ENCODE peak calls at places on chromosomes 1 and 21, in ten cellular contexts. Z is mammary epithelial cell; D is caudate nucleus; N is tibial artery; L is CD8-positive, alpha-beta memory T cell; I is hepatocyte; W is GM23248; Q is right lobe of liver; H is mesendoderm; B is SK-N-SH. Y is an unnamed sample.

GRCh38 chr1:223628233-223628632 is 37.3 kb downstream of the CAPN8 start:
- DNase-seq in H (peak; percentile 79), Q (peak; percentile 54), W (peak; percentile 71), Z (no peak), L (no peak), I (peak; percentile 63), N (no peak), D (no peak), B (peak; percentile 65), Y (no peak)

GRCh38 chr1:42765832-42766722 is 751 bp downstream of the P3H1 start:
- DNase-seq in B (peak; percentile 79), W (peak; percentile 86), H (peak; percentile 89), Q (no peak), N (peak; percentile 44), D (peak; percentile 65), Z (peak; percentile 60), I (peak; percentile 83), L (no peak), Y (no peak)

GRCh38 chr1:65259816-65260215 is 49.5 kb upstream of the DNAJC6 start:
- DNase-seq in B (no peak), W (no peak), H (no peak), Z (no peak), Q (no peak), D (no peak), L (no peak), N (no peak), I (no peak), Y (no peak)

GRCh38 chr1:1353389-1354151 is 4.4 kb upstream of the DVL1 start:
- DNase-seq in I (no peak), Q (no peak), D (no peak), W (no peak), H (peak; percentile 80), N (no peak), L (no peak), Z (no peak), B (no peak), Y (no peak)

GRCh38 chr1:171841931-171842723 is 829 bp downstream of the DNM3 start:
- DNase-seq in H (peak; percentile 49), B (peak; percentile 64), L (peak; percentile 6), D (peak; percentile 42), I (peak; percentile 21), N (no peak), Q (no peak), W (peak; percentile 38), Z (peak; percentile 34), Y (peak; percentile 25)

GRCh38 chr1:211017066-211017691 is 116.8 kb downstream of the KCNH1 start:
- DNase-seq in I (peak; percentile 11), W (no peak), D (no peak), N (no peak), L (no peak), H (peak; percentile 31), Q (no peak), Z (no peak), B (no peak), Y (no peak)

GRCh38 chr1:242522304-242522945 is 2.1 kb downstream of the PLD5 start:
- DNase-seq in L (no peak), Q (no peak), Z (peak; percentile 74), H (no peak), N (no peak), I (no peak), B (no peak), D (no peak), W (peak; percentile 36), Y (no peak)

GRCh38 chr1:22922640-22923039 is 50.0 kb downstream of the LACTBL1 start:
- DNase-seq in Q (no peak), N (no peak), B (no peak), L (no peak), W (no peak), D (no peak), H (no peak), I (no peak), Z (peak; percentile 14), Y (no peak)

GRCh38 chr21:17602874-17603273 is 9.8 kb downstream of the BTG3 start:
- DNase-seq in I (no peak), Z (peak; percentile 27), D (no peak), L (no peak), H (no peak), B (no peak), Q (no peak), W (peak; percentile 17), N (no peak), Y (no peak)

GRCh38 chr1:211127166-211127565 is 6.8 kb downstream of the KCNH1 start:
- DNase-seq in I (no peak), B (no peak), Z (no peak), H (no peak), N (no peak), W (no peak), L (no peak), Q (no peak), D (no peak), Y (no peak)

GRCh38 chr1:2803086-2803930 is 1.8 kb upstream of the TTC34 start:
- DNase-seq in Z (no peak), I (no peak), B (no peak), W (no peak), H (no peak), L (no peak), D (no peak), Q (no peak), N (no peak), Y (no peak)

GRCh38 chr1:61742620-61743431 is 546 bp downstream of the PATJ start:
- DNase-seq in H (peak; percentile 74), L (no peak), N (peak; percentile 33), Z (peak; percentile 54), W (peak; percentile 74), I (peak; percentile 69), B (peak; percentile 92), Q (peak; percentile 60), D (peak; percentile 70), Y (no peak)

GRCh38 chr21:32209580-32209979 is 69.3 kb downstream of the MIS18A start:
- DNase-seq in I (no peak), H (no peak), Q (no peak), Z (no peak), B (no peak), W (no peak), N (no peak), D (no peak), L (no peak), Y (no peak)

GRCh38 chr1:31800677-31800967 is 15.2 kb downstream of the SPOCD1 start:
- DNase-seq in N (peak; percentile 6), B (no peak), H (no peak), L (no peak), W (no peak), Q (no peak), D (no peak), I (no peak), Z (no peak), Y (no peak)

GRCh38 chr1:31803610-31804009 is 12.2 kb downstream of the SPOCD1 start:
- DNase-seq in B (no peak), W (no peak), I (no peak), Z (no peak), N (no peak), H (no peak), L (no peak), Q (no peak), D (no peak), Y (peak; percentile 19)

GRCh38 chr1:31804098-31804497 is 11.7 kb downstream of the SPOCD1 start:
- DNase-seq in Z (no peak), B (no peak), W (no peak), Q (no peak), H (no peak), I (no peak), N (no peak), D (no peak), L (no peak), Y (no peak)

GRCh38 chr1:31801450-31801849 is 14.4 kb downstream of the SPOCD1 start:
- DNase-seq in I (no peak), W (no peak), L (no peak), D (no peak), N (peak; percentile 6), Z (no peak), H (no peak), B (no peak), Q (no peak), Y (no peak)

GRCh38 chr1:31802190-31803150 is 13.4 kb downstream of the SPOCD1 start:
- DNase-seq in N (peak; percentile 10), W (peak; percentile 45), D (no peak), Z (no peak), Q (no peak), H (no peak), B (no peak), L (no peak), I (no peak), Y (peak; percentile 17)
- H3K27ac ChIP-seq in N (no peak overlapping the region), W (peak overlapping the region; percentile 28), D (peak overlapping the region; percentile 71), Z (no peak overlapping the region), Q (no peak overlapping the region), H (no peak overlapping the region), B (no peak overlapping the region), L (no peak overlapping the region), I (no peak overlapping the region), Y (no peak overlapping the region)

DNA sequence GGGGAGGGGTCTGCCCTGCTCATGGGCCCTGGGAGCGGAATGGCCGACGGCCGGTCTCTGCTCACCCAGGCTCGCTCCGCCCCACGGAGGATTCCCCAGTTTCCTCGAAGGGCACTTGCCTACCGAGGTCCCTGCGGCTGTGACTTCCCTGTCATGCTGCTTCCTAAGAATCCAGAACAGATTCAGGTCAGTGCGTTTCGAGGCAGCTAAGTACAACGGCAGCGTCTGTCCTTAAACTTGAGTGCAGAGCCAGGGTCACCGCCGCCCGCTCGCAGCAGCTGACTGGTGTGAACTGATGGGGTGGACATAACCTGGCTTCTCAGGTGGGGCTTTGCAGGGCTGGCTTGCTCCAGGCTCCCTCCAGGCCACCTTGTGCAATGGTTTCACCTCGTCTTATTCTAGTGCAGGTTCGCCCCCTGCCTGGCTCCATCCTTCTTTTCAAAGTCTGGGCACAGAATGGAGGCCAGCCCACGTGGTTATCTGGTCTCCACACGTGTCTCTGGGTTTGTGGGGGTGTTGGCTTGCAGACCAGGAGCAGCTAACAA is 7.6 kb upstream of the C1orf174 start:
- DNase-seq in Z (no peak), I (no peak), D (no peak), B (no peak), N (no peak), H (no peak), W (no peak), Q (no peak), L (no peak), Y (peak; percentile 44)
- H3K27ac ChIP-seq in Z (no peak overlapping the region), I (no peak overlapping the region), D (no peak overlapping the region), B (no peak overlapping the region), N (no peak overlapping the region), H (no peak overlapping the region), W (no peak overlapping the region), Q (no peak overlapping the region), L (no peak overlapping the region), Y (no peak overlapping the region)

DNA sequence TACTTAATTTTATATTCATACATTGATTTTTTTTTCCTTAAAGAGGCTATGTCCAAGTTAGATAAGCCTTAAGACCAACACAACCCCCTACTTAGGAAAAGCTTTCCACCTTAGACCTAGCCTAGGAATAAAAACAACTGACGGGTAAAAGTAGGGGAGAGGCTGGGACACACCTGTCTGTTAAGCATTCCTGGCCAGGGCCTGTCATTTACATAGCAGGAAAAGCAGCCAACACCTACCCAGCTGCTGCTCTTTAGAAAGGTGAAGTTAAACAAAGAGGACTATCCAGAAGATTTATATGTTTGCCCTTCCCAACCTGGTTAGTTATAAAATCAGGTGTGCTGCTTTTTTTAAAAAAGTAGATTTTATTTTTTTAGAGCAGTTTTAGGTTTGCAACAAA is 29.1 kb upstream of the SAMD13 start:
- DNase-seq in H (peak; percentile 32), L (no peak), D (no peak), W (no peak), Q (no peak), B (no peak), Z (no peak), I (peak; percentile 71), N (no peak), Y (peak; percentile 28)
- H3K27ac ChIP-seq in H (no peak overlapping the region), L (no peak overlapping the region), D (no peak overlapping the region), W (no peak overlapping the region), Q (no peak overlapping the region), B (no peak overlapping the region), Z (no peak overlapping the region), I (peak overlapping the region; percentile 85), N (no peak overlapping the region), Y (peak overlapping the region; percentile 75)

GRCh38 chr1:226602186-226603029 is 53.8 kb downstream of the STUM start:
- DNase-seq in L (no peak), D (no peak), Q (no peak), I (peak; percentile 52), H (no peak), B (no peak), N (peak; percentile 64), W (peak; percentile 93), Z (peak; percentile 89), Y (peak; percentile 51)
- H3K27ac ChIP-seq in L (no peak overlapping the region), D (peak overlapping the region; percentile 52), Q (no peak overlapping the region), I (peak overlapping the region; percentile 88), H (no peak overlapping the region), B (no peak overlapping the region), N (peak overlapping the region; percentile 81), W (peak overlapping the region; percentile 82), Z (peak overlapping the region; percentile 61), Y (peak overlapping the region; percentile 49)